ENCODE peak calls at places on chromosomes 4 and X, in six cellular contexts. U is heart left ventricle, X is body of pancreas, I is breast epithelium, R is uterus, H is HepG2. J is an unnamed sample.

GRCh38 chrX:13906103-13906502 is 89.2 kb upstream of the GPM6B start:
- DNase-seq in U (no peak), X (no peak), I (no peak), R (no peak), H (no peak), J (no peak)

GRCh38 chr4:186623546-186623945 is 68.2 kb upstream of the MTNR1A start:
- DNase-seq in U (no peak), X (no peak), I (no peak), R (no peak), H (no peak), J (no peak)

GRCh38 chr4:81743731-81744465 is 272.2 kb upstream of the RASGEF1B start:
- DNase-seq in U (no peak), X (no peak), I (no peak), R (no peak), H (no peak), J (no peak)

GRCh38 chr4:6918345-6918744 is 8.7 kb downstream of the TBC1D14 start:
- DNase-seq in U (no peak), X (no peak), I (no peak), R (no peak), H (no peak), J (no peak)

GRCh38 chr4:111018231-111018630 is 395.4 kb upstream of the PITX2 start:
- DNase-seq in U (no peak), X (no peak), I (no peak), R (no peak), H (no peak), J (no peak)

GRCh38 chrX:41590641-41591040 is 98.1 kb upstream of the GPR34 start:
- DNase-seq in U (no peak), X (no peak), I (no peak), R (no peak), H (no peak), J (no peak)

GRCh38 chr4:108592674-108592986 is 27.7 kb upstream of the RPL34 start:
- DNase-seq in U (no peak), X (no peak), I (no peak), R (no peak), H (peak), J (no peak)

GRCh38 chr4:54318904-54319303 is 89.8 kb downstream of the PDGFRA start:
- DNase-seq in U (no peak), X (peak), I (no peak), R (no peak), H (peak), J (no peak)

GRCh38 chr4:173494013-173494970 is 35.7 kb downstream of the HAND2 start:
- DNase-seq in U (peak), X (peak), I (peak), R (peak), H (peak), J (peak)

GRCh38 chrX:134172588-134173259 is 64.3 kb upstream of the CCDC160 start:
- DNase-seq in U (peak), X (peak), I (no peak), R (no peak), H (no peak), J (peak)

GRCh38 chr4:46270986-46271596 is 118.8 kb downstream of the GABRA2 start:
- DNase-seq in U (no peak), X (no peak), I (no peak), R (no peak), H (peak), J (no peak)

GRCh38 chrX:132490086-132490419 is 1.2 kb upstream of the MBNL3 start:
- DNase-seq in U (no peak), X (peak), I (no peak), R (no peak), H (peak), J (peak)

GRCh38 chr4:5712931-5713330 is 1.9 kb downstream of the EVC start:
- DNase-seq in U (no peak), X (no peak), I (no peak), R (no peak), H (no peak), J (no peak)

GRCh38 chr4:103171006-103171405 is 27.1 kb downstream of the CENPE start:
- DNase-seq in U (no peak), X (no peak), I (no peak), R (no peak), H (no peak), J (no peak)

GRCh38 chr4:48779095-48779997 is 733 bp downstream of the FRYL start:
- DNase-seq in U (peak), X (peak), I (peak), R (peak), H (peak), J (peak)

GRCh38 chrX:8042304-8042703 is 115.1 kb upstream of the PNPLA4 start:
- DNase-seq in U (no peak), X (no peak), I (no peak), R (no peak), H (peak), J (no peak)

GRCh38 chr4:57109847-57110634 is at the start of gene IGFBP7:
- DNase-seq in U (peak), X (peak), I (no peak), R (peak), H (no peak), J (peak)

GRCh38 chr4:61911313-61911756 is 711.2 kb downstream of the ADGRL3 start:
- DNase-seq in U (no peak), X (no peak), I (no peak), R (no peak), H (no peak), J (no peak)

GRCh38 chr4:188387134-188387791 is 248.0 kb downstream of the TRIML1 start:
- DNase-seq in U (no peak), X (no peak), I (peak), R (no peak), H (no peak), J (no peak)

GRCh38 chrX:115054876-115055275 is 37.5 kb upstream of the IL13RA2 start:
- DNase-seq in U (no peak), X (no peak), I (no peak), R (no peak), H (no peak), J (no peak)

GRCh38 chrX:148337873-148338272 is 162.5 kb upstream of the AFF2 start:
- DNase-seq in U (no peak), X (no peak), I (no peak), R (no peak), H (no peak), J (no peak)

GRCh38 chrX:150088766-150089518 is 150.7 kb upstream of the EOLA2 start:
- DNase-seq in U (no peak), X (no peak), I (no peak), R (no peak), H (no peak), J (no peak)

GRCh38 chr4:23360718-23361117 is 529.1 kb downstream of the PPARGC1A start:
- DNase-seq in U (no peak), X (no peak), I (no peak), R (no peak), H (no peak), J (no peak)

GRCh38 chr4:815464-816146 is 10.3 kb downstream of the CPLX1 start:
- DNase-seq in U (no peak), X (no peak), I (no peak), R (no peak), H (peak), J (peak)

GRCh38 chr4:12827966-12828365 is 656.2 kb downstream of the RAB28 start:
- DNase-seq in U (no peak), X (no peak), I (no peak), R (no peak), H (no peak), J (no peak)

GRCh38 chr4:14719053-14719452 is 283.2 kb upstream of the CPEB2 start:
- DNase-seq in U (peak), X (peak), I (peak), R (no peak), H (no peak), J (no peak)

GRCh38 chr4:8008391-8008790 is 68.7 kb upstream of the AFAP1 start:
- DNase-seq in U (no peak), X (no peak), I (no peak), R (no peak), H (no peak), J (no peak)

GRCh38 chr4:151629097-151629783 is 131.6 kb downstream of the GATB start:
- DNase-seq in U (no peak), X (no peak), I (no peak), R (no peak), H (no peak), J (no peak)

GRCh38 chr4:158018090-158018808 is 154.6 kb downstream of the GASK1B start:
- DNase-seq in U (no peak), X (no peak), I (no peak), R (no peak), H (no peak), J (no peak)

DNA sequence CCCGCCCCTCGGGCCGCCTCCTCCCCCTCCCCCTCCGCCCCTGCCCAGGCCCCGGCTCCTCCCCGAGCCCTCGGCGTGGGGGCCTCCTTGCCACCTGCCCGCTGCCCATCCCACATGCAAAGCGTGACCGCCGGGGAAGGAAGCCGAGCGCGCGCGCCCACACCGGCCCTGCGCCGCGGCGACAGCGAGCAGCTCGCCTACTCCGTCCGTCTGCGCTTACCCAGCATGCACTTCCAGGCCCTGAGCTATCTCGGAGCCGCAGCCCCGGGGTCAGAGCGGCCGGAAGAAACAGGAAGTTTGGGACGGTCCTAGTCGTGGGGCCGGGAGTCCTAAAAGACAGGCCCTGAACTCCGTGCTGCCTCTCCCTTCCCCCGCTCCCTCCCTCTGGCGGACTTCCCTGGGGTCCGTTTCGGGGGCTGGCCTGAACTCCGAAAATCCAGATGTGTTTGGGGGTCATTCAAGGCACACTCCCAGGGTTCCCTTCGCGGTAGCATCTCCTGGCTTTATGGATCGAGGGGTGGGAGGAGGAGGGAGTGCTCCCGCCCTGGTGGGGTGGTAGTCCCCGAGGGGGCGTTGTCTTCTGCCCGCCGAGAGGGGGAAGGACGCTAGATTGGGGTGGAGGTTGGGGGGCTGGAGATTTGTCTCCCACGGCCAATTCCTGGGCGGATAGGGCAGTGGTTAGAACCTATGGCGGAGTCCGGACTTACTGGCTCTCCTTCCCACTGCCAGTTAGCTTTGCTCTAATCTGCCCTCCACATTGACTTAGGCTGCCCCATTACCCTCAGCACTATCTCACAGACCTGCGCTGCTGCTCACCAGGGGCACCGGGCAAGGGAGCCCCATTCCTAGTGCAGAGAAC is 25.0 kb upstream of the BCORL1 start:
- DNase-seq in U (peak), X (peak), I (no peak), R (peak), H (no peak), J (peak)
- TF ChIP-seq POLR2A in U (no peak), X (peak), I (no peak), R (no peak), H (no peak), J (peak)

DNA sequence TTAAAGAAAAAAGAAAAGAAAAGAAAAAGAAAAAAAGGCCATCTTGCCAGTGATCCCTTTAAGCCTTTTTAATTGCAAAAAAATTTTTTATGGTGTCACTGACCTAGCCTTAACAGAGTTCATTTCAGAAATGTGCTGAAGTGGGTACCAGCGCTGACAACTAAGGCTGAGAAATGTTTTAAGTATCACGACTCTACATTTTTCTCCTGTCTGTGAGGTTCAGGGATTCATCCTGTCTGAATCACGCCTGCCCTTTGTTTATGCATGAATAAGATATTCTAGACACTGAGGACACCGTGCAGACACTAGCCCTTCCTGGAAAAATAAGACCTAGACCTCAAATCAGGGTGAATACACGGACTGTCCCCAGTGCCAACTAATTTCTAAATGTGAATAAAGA is 154.5 kb upstream of the NOCT start:
- DNase-seq in U (no peak), X (no peak), I (no peak), R (no peak), H (no peak), J (no peak)
- H3K27ac ChIP-seq in U (no peak), X (no peak), I (no peak), R (no peak), H (no peak), J (no peak)

GRCh38 chr4:87530868-87531267 is 1.7 kb upstream of the SPARCL1 start:
- DNase-seq in U (peak), X (peak), I (peak), R (peak), H (no peak), J (peak)

GRCh38 chr4:87527446-87528240 is 1.5 kb downstream of the SPARCL1 start:
- DNase-seq in U (peak), X (peak), I (no peak), R (peak), H (no peak), J (no peak)

GRCh38 chr4:87525636-87526035 is 3.5 kb downstream of the SPARCL1 start:
- DNase-seq in U (no peak), X (no peak), I (no peak), R (peak), H (no peak), J (no peak)

GRCh38 chr4:87532109-87532508 is 2.9 kb upstream of the SPARCL1 start:
- DNase-seq in U (no peak), X (no peak), I (no peak), R (no peak), H (no peak), J (no peak)

GRCh38 chr4:87529187-87529586 is at the start of gene SPARCL1:
- DNase-seq in U (peak), X (no peak), I (peak), R (peak), H (no peak), J (peak)
- TF ChIP-seq POLR2A in U (no peak), X (no peak), I (no peak), R (peak), H (no peak), J (peak)

GRCh38 chr4:76623217-76624060 is 188.4 kb downstream of the SHROOM3 start:
- DNase-seq in U (no peak), X (no peak), I (no peak), R (no peak), H (no peak), J (no peak)

GRCh38 chr4:76625316-76625715 is 190.3 kb downstream of the SHROOM3 start:
- DNase-seq in U (no peak), X (no peak), I (no peak), R (no peak), H (no peak), J (no peak)

GRCh38 chr4:76622717-76623116 is 187.7 kb downstream of the SHROOM3 start:
- DNase-seq in U (no peak), X (no peak), I (no peak), R (no peak), H (no peak), J (no peak)

GRCh38 chr4:76622126-76622525 is 187.1 kb downstream of the SHROOM3 start:
- DNase-seq in U (no peak), X (peak), I (no peak), R (no peak), H (no peak), J (peak)

GRCh38 chr4:76624271-76624681 is 189.2 kb downstream of the SHROOM3 start:
- DNase-seq in U (peak), X (peak), I (peak), R (peak), H (no peak), J (no peak)
- H3K27ac ChIP-seq in U (peak), X (peak), I (peak), R (peak), H (no peak), J (peak)

DNA sequence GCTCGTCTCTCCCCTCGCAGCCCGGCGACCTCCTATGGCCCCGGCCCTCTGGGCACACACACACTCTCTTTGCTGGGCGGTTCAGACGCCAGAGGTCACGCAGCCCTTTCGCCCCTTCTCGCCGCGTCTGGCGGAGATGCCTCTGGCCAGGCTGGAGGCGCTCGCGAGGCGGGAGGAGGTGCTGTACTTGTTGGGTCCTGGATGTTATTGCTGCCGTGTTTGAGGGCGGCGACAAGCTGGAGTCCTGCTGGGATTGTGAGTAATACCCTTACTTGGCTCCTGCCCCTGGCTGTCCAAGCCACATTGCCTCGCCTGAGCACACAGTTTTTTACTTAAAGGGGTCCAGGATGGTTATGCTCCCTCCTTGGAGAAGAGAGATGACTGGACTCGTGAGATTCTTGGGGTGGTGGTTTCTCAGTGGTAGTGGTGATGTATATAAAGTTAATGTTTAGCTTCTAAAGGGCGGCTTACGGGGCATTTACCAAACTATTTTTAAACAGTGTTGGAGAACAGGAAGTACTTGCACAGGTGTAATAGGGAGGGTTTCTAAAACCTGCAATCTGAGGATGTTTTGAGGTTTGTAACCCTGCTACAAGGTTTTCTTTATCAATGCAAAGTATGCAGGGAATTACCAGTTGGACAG is 572 bp downstream of the USP53 start:
- DNase-seq in U (peak), X (peak), I (peak), R (peak), H (peak), J (peak)
- TF ChIP-seq POLR2A in U (no peak), X (no peak), I (no peak), R (no peak), H (peak), J (no peak)

J was measured in transverse colon.